ENCODE peak calls at places on chromosomes 11 and 22, in six cellular contexts. U is HepG2, V is SW480, G is ureter, P is fibroblast of pulmonary artery, M is transverse colon. F is an unnamed sample.

GRCh38 chr11:114154271-114155047 is 94.9 kb downstream of the ZBTB16 start:
- DNase-seq in U (peak; percentile 30), P (peak; percentile 99), G (no peak), M (no peak), V (no peak), F (no peak)

GRCh38 chr22:31102441-31103081 is 4.8 kb downstream of the SELENOM start:
- DNase-seq in V (peak; percentile 36), U (peak; percentile 84), M (peak; percentile 79), P (peak; percentile 97), G (peak; percentile 90), F (peak; percentile 86)

GRCh38 chr11:44563716-44564115 is 1.7 kb upstream of the CD82 start:
- DNase-seq in M (no peak), V (no peak), P (peak; percentile 37), U (no peak), G (no peak), F (no peak)

GRCh38 chr11:76624515-76625379 is 45.8 kb downstream of the LRRC32 start:
- DNase-seq in V (no peak), G (peak; percentile 40), P (no peak), U (no peak), M (no peak), F (no peak)

GRCh38 chr22:29380032-29380781 is 8.2 kb downstream of the AP1B1 start:
- DNase-seq in V (no peak), P (peak; percentile 49), G (no peak), U (no peak), M (no peak), F (no peak)

GRCh38 chr11:47905358-47906059 is 57.4 kb upstream of the NUP160 start:
- DNase-seq in M (no peak), G (no peak), U (no peak), P (peak; percentile 81), V (no peak), F (no peak)

GRCh38 chr11:64246874-64247728 is at the start of gene PPP1R14B:
- DNase-seq in M (peak; percentile 92), P (peak; percentile 84), G (peak; percentile 88), U (peak; percentile 80), V (peak; percentile 91), F (peak; percentile 90)

GRCh38 chr11:93831343-93832082 is 18.9 kb downstream of the VSTM5 start:
- DNase-seq in U (no peak), P (no peak), V (no peak), G (no peak), M (no peak), F (no peak)

GRCh38 chr11:48170840-48171233 is 45.8 kb upstream of the OR4B1 start:
- DNase-seq in G (no peak), P (peak; percentile 50), V (no peak), M (no peak), U (no peak), F (no peak)

GRCh38 chr22:47623740-47624103 is 861.3 kb downstream of the TBC1D22A start:
- DNase-seq in G (no peak), V (no peak), U (no peak), M (no peak), P (no peak), F (no peak)

GRCh38 chr11:112469376-112469775 is 208.7 kb upstream of the PLET1 start:
- DNase-seq in P (no peak), V (no peak), M (no peak), G (no peak), U (no peak), F (no peak)

GRCh38 chr11:72224587-72225410 is at the start of gene INPPL1:
- DNase-seq in U (no peak), M (peak; percentile 64), G (peak; percentile 66), V (peak; percentile 52), P (peak; percentile 37), F (no peak)

GRCh38 chr11:113477321-113477720 is 2.1 kb upstream of the DRD2 start:
- DNase-seq in G (no peak), V (no peak), U (no peak), M (no peak), P (no peak), F (no peak)

GRCh38 chr22:32842486-32842885 is 41.0 kb downstream of the TIMP3 start:
- DNase-seq in U (no peak), P (no peak), G (no peak), V (peak; percentile 45), M (no peak), F (no peak)

GRCh38 chr22:41822289-41823057 is 10.4 kb upstream of the SREBF2 start:
- DNase-seq in U (peak; percentile 62), P (peak; percentile 74), M (no peak), G (no peak), V (peak; percentile 78), F (no peak)

GRCh38 chr11:69382131-69383128 is 88.5 kb downstream of the MYEOV start:
- DNase-seq in G (peak; percentile 44), M (peak; percentile 32), V (peak; percentile 88), P (peak; percentile 24), U (no peak), F (peak; percentile 45)

F was measured in left colon.